ENCODE peak calls at places on chromosome 20, in six cellular contexts. C, F, A, H, V and N are unnamed samples.
A peak's percentile ranks its signal among the peaks of the same experiment; 100 is the strongest.

GRCh38 chr20:20664795-20665194 is 47.6 kb downstream of the RALGAPA2 start:
- DNase-seq in C (no peak), F (no peak), A (peak; percentile 31), H (peak; percentile 33), V (peak; percentile 34), N (no peak)

GRCh38 chr20:18712116-18712515 is 101.5 kb upstream of the SCP2D1 start:
- DNase-seq in C (no peak), F (no peak), A (no peak), H (no peak), V (no peak), N (no peak)

GRCh38 chr20:14963262-14963663 is 625.9 kb upstream of the FLRT3 start:
- DNase-seq in C (no peak), F (peak; percentile 90), A (no peak), H (no peak), V (no peak), N (no peak)

GRCh38 chr20:22489614-22490286 is 94.6 kb downstream of the FOXA2 start:
- DNase-seq in C (no peak), F (no peak), A (no peak), H (no peak), V (peak; percentile 53), N (peak; percentile 61)

GRCh38 chr20:50317644-50318043 is 127.0 kb downstream of the CEBPB start:
- DNase-seq in C (no peak), F (no peak), A (no peak), H (no peak), V (no peak), N (no peak)

GRCh38 chr20:44733341-44734069 is 12.2 kb upstream of the KCNK15 start:
- DNase-seq in C (peak; percentile 81), F (peak; percentile 55), A (peak; percentile 76), H (peak; percentile 83), V (peak; percentile 89), N (peak; percentile 81)

GRCh38 chr20:63342561-63343459 is 18.3 kb downstream of the CHRNA4 start:
- DNase-seq in C (no peak), F (no peak), A (no peak), H (no peak), V (no peak), N (no peak)

GRCh38 chr20:43723194-43723593 is 3.6 kb downstream of the GTSF1L start:
- DNase-seq in C (no peak), F (no peak), A (peak; percentile 22), H (no peak), V (no peak), N (no peak)

GRCh38 chr20:50434653-50435396 is 75.4 kb upstream of the PTPN1 start:
- DNase-seq in C (no peak), F (peak; percentile 98), A (peak; percentile 93), H (no peak), V (peak; percentile 69), N (no peak)

GRCh38 chr20:37291724-37292126 is 2.3 kb downstream of the MANBAL start:
- DNase-seq in C (no peak), F (no peak), A (no peak), H (no peak), V (no peak), N (no peak)
- H3K27me3 ChIP-seq in C (no peaks in the 10 kb centered on the region), F (no peaks in the 10 kb centered on the region), A (no peaks in the 10 kb centered on the region), H (no peaks in the 10 kb centered on the region), V (no peaks in the 10 kb centered on the region), N (no peaks in the 10 kb centered on the region)

DNA sequence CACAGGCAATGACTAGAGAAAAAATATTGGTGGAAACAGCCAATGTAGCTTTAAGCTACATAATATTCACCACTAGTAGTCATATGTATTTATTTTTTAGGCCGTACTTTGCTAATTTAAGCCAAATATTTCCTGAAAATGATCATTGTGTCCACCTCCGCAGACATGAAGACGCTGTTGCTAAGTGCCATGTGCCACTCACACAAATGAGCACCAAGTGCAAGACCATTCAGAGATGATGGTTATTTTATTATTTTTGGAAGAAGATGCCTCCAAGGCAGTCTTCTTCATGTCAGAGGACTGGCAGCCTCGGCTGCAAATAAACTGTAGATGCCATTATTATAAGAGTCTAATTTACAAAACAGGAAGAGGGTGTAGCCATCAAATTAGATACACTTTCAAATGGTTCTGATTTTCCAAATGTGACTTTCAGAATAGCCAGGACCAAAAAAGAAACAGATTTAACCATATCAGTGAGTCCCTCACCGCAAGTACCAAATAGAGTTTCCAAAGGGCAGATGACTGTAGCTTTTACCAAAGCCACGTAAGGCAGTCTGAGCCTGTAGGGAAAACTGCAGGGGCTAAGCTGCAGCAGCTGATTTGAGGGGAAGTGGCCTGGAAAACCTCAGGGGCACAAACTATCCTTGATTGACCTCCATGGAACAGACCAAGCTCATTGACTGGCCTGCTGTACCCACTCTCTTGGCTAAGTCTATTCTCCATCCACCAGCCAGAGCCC is 13.3 kb downstream of the CYP24A1 start:
- DNase-seq in C (no peak), F (peak; percentile 29), A (no peak), H (no peak), V (no peak), N (no peak)
- H3K27me3 ChIP-seq in C (no peaks in the 10 kb centered on the region), F (no peaks in the 10 kb centered on the region), A (peaks cover 7% of the 10 kb centered on the region), H (no peaks in the 10 kb centered on the region), V (no peaks in the 10 kb centered on the region), N (peaks cover 52% of the 10 kb centered on the region)

GRCh38 chr20:58557713-58558335 is 42.6 kb upstream of the APCDD1L start:
- DNase-seq in C (no peak), F (peak; percentile 31), A (no peak), H (no peak), V (no peak), N (no peak)
- H3K27me3 ChIP-seq in C (no peaks in the 10 kb centered on the region), F (no peaks in the 10 kb centered on the region), A (no peaks in the 10 kb centered on the region), H (no peaks in the 10 kb centered on the region), V (no peaks in the 10 kb centered on the region), N (peaks cover 10% of the 10 kb centered on the region)

DNA sequence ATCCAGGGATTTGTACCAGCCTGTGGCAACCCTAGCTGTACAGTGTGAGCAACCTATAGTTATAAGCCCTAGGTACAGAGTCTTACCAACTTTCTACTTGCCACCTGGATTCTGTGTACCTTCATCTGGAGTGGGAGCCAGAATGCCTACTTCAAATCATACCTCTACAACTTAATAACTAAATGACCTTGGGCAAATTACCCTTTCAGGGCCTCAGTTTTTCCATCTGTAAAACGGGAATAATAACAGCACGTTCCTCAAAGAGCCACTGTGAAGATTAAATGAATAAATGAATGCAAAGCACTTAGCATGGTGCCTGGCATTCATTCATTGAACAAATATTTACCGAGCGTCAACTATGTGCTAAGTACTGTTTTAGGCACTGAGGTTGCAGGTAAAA is 50.7 kb upstream of the FAM210B start:
- DNase-seq in C (no peak), F (no peak), A (no peak), H (no peak), V (no peak), N (no peak)
- H3K27me3 ChIP-seq in C (no peaks in the 10 kb centered on the region), F (peaks cover 61% of the 10 kb centered on the region), A (no peaks in the 10 kb centered on the region), H (peaks cover 6% of the 10 kb centered on the region), V (no peaks in the 10 kb centered on the region), N (peaks cover 4% of the 10 kb centered on the region)

GRCh38 chr20:1890469-1891262 is 4.5 kb upstream of the SIRPA start:
- DNase-seq in C (no peak), F (no peak), A (no peak), H (no peak), V (no peak), N (no peak)

GRCh38 chr20:1892122-1892385 is 3.2 kb upstream of the SIRPA start:
- DNase-seq in C (no peak), F (no peak), A (no peak), H (no peak), V (no peak), N (no peak)

GRCh38 chr20:1893721-1894470 is 1.3 kb upstream of the SIRPA start:
- DNase-seq in C (peak; percentile 65), F (no peak), A (no peak), H (no peak), V (no peak), N (no peak)

GRCh38 chr20:1888796-1889463 is 6.3 kb upstream of the SIRPA start:
- DNase-seq in C (peak; percentile 42), F (peak; percentile 57), A (peak; percentile 53), H (no peak), V (peak; percentile 22), N (no peak)

DNA sequence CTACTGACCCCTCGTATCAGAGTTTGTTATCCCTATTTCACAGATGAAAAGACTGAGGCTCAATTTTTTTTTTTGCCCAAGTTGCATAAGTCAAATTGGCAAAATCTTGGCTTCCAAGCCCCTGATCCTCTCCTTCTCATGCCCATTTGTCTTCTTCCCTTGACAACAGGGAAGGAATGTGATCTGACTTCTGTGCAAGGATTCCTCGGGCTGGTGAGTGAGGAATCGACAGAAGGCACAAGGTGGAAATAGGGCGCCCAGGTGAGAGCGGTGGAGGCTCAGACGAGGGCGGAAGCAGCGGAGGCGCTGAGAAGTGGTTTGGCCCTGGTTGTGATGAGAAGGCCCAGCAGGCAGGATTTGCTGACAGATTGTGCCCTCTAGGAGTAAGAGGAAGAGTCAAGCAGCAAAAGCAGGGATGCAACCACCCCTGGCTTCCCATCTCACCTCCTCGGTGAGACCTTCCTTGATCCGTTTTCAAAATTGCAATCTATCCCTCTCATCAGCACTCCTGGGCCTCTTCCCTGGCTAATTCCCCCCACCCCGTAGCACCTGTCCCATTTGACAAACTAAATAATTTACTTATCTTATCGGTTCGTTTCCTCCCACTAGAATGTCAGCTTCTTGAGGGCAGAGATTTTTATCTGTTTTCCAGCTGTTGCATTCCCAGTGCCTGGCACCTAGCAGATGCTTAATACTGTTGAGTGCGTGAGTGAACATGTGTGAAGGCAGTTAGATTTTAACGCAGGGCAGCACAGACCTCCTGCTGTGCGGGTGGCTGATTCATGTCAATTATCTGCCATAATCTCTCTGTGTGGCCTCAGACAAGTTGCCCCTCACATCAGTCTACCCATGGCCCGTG is 3.7 kb upstream of the SIRPA start:
- DNase-seq in C (no peak), F (no peak), A (no peak), H (no peak), V (no peak), N (no peak)
- H3K27me3 ChIP-seq in C (no peaks in the 10 kb centered on the region), F (no peaks in the 10 kb centered on the region), A (no peaks in the 10 kb centered on the region), H (peaks cover 2% of the 10 kb centered on the region), V (no peaks in the 10 kb centered on the region), N (no peaks in the 10 kb centered on the region)

DNA sequence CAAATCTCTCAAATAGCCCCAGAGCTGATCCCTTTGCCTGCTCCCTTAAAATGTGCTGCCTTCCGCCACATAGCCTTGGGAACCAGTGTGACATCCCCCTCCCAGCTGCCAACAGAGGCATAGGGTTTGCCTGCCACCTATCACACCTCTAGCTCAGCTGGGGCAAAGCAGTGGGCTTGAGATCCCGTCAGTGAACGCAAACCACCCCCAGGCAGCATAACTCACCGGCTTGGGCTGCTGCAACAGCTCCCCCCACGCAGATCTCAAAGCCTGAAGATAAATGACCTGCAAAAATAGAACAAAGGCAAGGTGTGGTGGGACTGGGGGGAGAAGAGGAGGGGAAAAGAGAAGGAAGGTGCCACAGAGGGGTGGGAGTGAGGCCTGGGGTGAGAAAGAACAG is 1.5 kb downstream of the PDYN start:
- DNase-seq in C (no peak), F (no peak), A (no peak), H (no peak), V (no peak), N (no peak)
- H3K27me3 ChIP-seq in C (no peaks in the 10 kb centered on the region), F (peaks cover 100% of the 10 kb centered on the region), A (peaks cover 27% of the 10 kb centered on the region), H (peaks cover 53% of the 10 kb centered on the region), V (peaks cover 1% of the 10 kb centered on the region), N (peaks cover 78% of the 10 kb centered on the region)